ENCODE peak calls at places on chromosomes 12 and 14, in four cellular contexts. One of them, this sample, is unnamed.

GRCh38 chr14:102796661-102797190 is 19.5 kb downstream of the TRAF3 start:
- DNase-seq in lung: no peak
- DNase-seq in A549: no peak
- DNase-seq in effector memory CD4-positive, alpha-beta T cell: no peak
- DNase-seq in this sample: peak

GRCh38 chr12:82874935-82875334 is 188.2 kb downstream of the TMTC2 start:
- DNase-seq in lung: no peak
- DNase-seq in A549: no peak
- DNase-seq in effector memory CD4-positive, alpha-beta T cell: no peak
- DNase-seq in this sample: no peak

GRCh38 chr14:87097021-87097420 is 896.0 kb downstream of the GALC start:
- DNase-seq in lung: no peak
- DNase-seq in A549: no peak
- DNase-seq in effector memory CD4-positive, alpha-beta T cell: no peak
- DNase-seq in this sample: no peak

GRCh38 chr14:100400115-100400514 is 77.0 kb downstream of the SLC25A47 start:
- DNase-seq in lung: no peak
- DNase-seq in A549: no peak
- DNase-seq in effector memory CD4-positive, alpha-beta T cell: no peak
- DNase-seq in this sample: no peak

GRCh38 chr12:113185180-113186032 is at the start of the genes DDX54 and RITA1:
- DNase-seq in lung: peak
- DNase-seq in A549: peak
- DNase-seq in effector memory CD4-positive, alpha-beta T cell: peak
- DNase-seq in this sample: peak

GRCh38 chr14:103574104-103574503 is 11.3 kb downstream of the COA8 start:
- DNase-seq in lung: no peak
- DNase-seq in A549: no peak
- DNase-seq in effector memory CD4-positive, alpha-beta T cell: no peak
- DNase-seq in this sample: no peak

GRCh38 chr14:98008381-98009113 is 1211.4 kb downstream of the VRK1 start:
- DNase-seq in lung: no peak
- DNase-seq in A549: no peak
- DNase-seq in effector memory CD4-positive, alpha-beta T cell: no peak
- DNase-seq in this sample: no peak

GRCh38 chr12:30447061-30447750 is 248.5 kb downstream of the IPO8 start:
- DNase-seq in lung: no peak
- DNase-seq in A549: no peak
- DNase-seq in effector memory CD4-positive, alpha-beta T cell: no peak
- DNase-seq in this sample: no peak

GRCh38 chr12:92059976-92060375 is 85.7 kb downstream of the BTG1 start:
- DNase-seq in lung: no peak
- DNase-seq in A549: no peak
- DNase-seq in effector memory CD4-positive, alpha-beta T cell: no peak
- DNase-seq in this sample: no peak

GRCh38 chr12:24948816-24949722 is at the start of gene BCAT1:
- DNase-seq in lung: peak
- DNase-seq in A549: peak
- DNase-seq in effector memory CD4-positive, alpha-beta T cell: no peak
- DNase-seq in this sample: peak

GRCh38 chr14:96253140-96253539 is 2.9 kb upstream of the BDKRB1 start:
- DNase-seq in lung: no peak
- DNase-seq in A549: peak
- DNase-seq in effector memory CD4-positive, alpha-beta T cell: no peak
- DNase-seq in this sample: no peak

GRCh38 chr12:88816201-88816600 is 235.9 kb upstream of the KITLG start:
- DNase-seq in lung: no peak
- DNase-seq in A549: no peak
- DNase-seq in effector memory CD4-positive, alpha-beta T cell: no peak
- DNase-seq in this sample: no peak

GRCh38 chr12:43988838-43989560 is 153.1 kb downstream of the TMEM117 start:
- DNase-seq in lung: no peak
- DNase-seq in A549: no peak
- DNase-seq in effector memory CD4-positive, alpha-beta T cell: no peak
- DNase-seq in this sample: no peak

GRCh38 chr12:123160801-123161487 is 10.1 kb upstream of the PITPNM2 start:
- DNase-seq in lung: no peak
- DNase-seq in A549: no peak
- DNase-seq in effector memory CD4-positive, alpha-beta T cell: no peak
- DNase-seq in this sample: no peak

GRCh38 chr14:23099212-23099861 is 4.0 kb downstream of the C14orf119 start:
- DNase-seq in lung: no peak
- DNase-seq in A549: no peak
- DNase-seq in effector memory CD4-positive, alpha-beta T cell: no peak
- DNase-seq in this sample: no peak

GRCh38 chr14:100677152-100677924 is 49.4 kb upstream of the DLK1 start:
- DNase-seq in lung: no peak
- DNase-seq in A549: no peak
- DNase-seq in effector memory CD4-positive, alpha-beta T cell: no peak
- DNase-seq in this sample: peak

GRCh38 chr12:89693639-89694202 is 14.9 kb downstream of the ATP2B1 start:
- DNase-seq in lung: no peak
- DNase-seq in A549: no peak
- DNase-seq in effector memory CD4-positive, alpha-beta T cell: no peak
- DNase-seq in this sample: no peak

GRCh38 chr12:113961921-113962710 is 4.0 kb downstream of the RBM19 start:
- DNase-seq in lung: no peak
- DNase-seq in A549: no peak
- DNase-seq in effector memory CD4-positive, alpha-beta T cell: no peak
- DNase-seq in this sample: no peak

GRCh38 chr14:32010561-32011188 is 66.4 kb upstream of the ARHGAP5 start:
- DNase-seq in lung: no peak
- DNase-seq in A549: peak
- DNase-seq in effector memory CD4-positive, alpha-beta T cell: no peak
- DNase-seq in this sample: no peak

GRCh38 chr12:33945438-33945784 is 76.9 kb upstream of the ALG10 start:
- DNase-seq in lung: no peak
- DNase-seq in A549: no peak
- DNase-seq in effector memory CD4-positive, alpha-beta T cell: no peak
- DNase-seq in this sample: no peak

GRCh38 chr14:43411841-43412240 is 1095.2 kb downstream of the FSCB start:
- DNase-seq in lung: no peak
- DNase-seq in A549: no peak
- DNase-seq in effector memory CD4-positive, alpha-beta T cell: no peak
- DNase-seq in this sample: no peak

GRCh38 chr12:107472308-107472707 is 213.3 kb upstream of the PWP1 start:
- DNase-seq in lung: no peak
- DNase-seq in A549: no peak
- DNase-seq in effector memory CD4-positive, alpha-beta T cell: no peak
- DNase-seq in this sample: no peak

GRCh38 chr12:66065623-66066022 is 64.9 kb downstream of the LLPH start:
- DNase-seq in lung: no peak
- DNase-seq in A549: no peak
- DNase-seq in effector memory CD4-positive, alpha-beta T cell: no peak
- DNase-seq in this sample: no peak

GRCh38 chr14:60002819-60003492 is 83.0 kb downstream of the LRRC9 start:
- DNase-seq in lung: no peak
- DNase-seq in A549: no peak
- DNase-seq in effector memory CD4-positive, alpha-beta T cell: no peak
- DNase-seq in this sample: no peak

GRCh38 chr14:102622262-102622885 is 29.9 kb downstream of the RCOR1 start:
- DNase-seq in lung: no peak
- DNase-seq in A549: no peak
- DNase-seq in effector memory CD4-positive, alpha-beta T cell: no peak
- DNase-seq in this sample: peak

GRCh38 chr14:98227000-98227726 is 1044.8 kb downstream of the BCL11B start:
- DNase-seq in lung: no peak
- DNase-seq in A549: no peak
- DNase-seq in effector memory CD4-positive, alpha-beta T cell: no peak
- DNase-seq in this sample: no peak

GRCh38 chr12:43069768-43070221 is 480.2 kb upstream of the PRICKLE1 start:
- DNase-seq in lung: no peak
- DNase-seq in A549: no peak
- DNase-seq in effector memory CD4-positive, alpha-beta T cell: no peak
- DNase-seq in this sample: no peak

GRCh38 chr12:52063081-52063985 is 6.4 kb upstream of the ATG101 start:
- DNase-seq in lung: no peak
- DNase-seq in A549: no peak
- DNase-seq in effector memory CD4-positive, alpha-beta T cell: no peak
- DNase-seq in this sample: no peak

GRCh38 chr12:57718641-57719528 is 19.7 kb downstream of the AGAP2 start:
- DNase-seq in lung: no peak
- DNase-seq in A549: no peak
- DNase-seq in effector memory CD4-positive, alpha-beta T cell: no peak
- DNase-seq in this sample: peak

GRCh38 chr12:131223791-131224567 is 270.3 kb downstream of the ADGRD1 start:
- DNase-seq in lung: no peak
- DNase-seq in A549: no peak
- DNase-seq in effector memory CD4-positive, alpha-beta T cell: no peak
- DNase-seq in this sample: peak

GRCh38 chr12:122064780-122065588 is 13.6 kb upstream of the MLXIP start:
- DNase-seq in lung: no peak
- DNase-seq in A549: no peak
- DNase-seq in effector memory CD4-positive, alpha-beta T cell: no peak
- DNase-seq in this sample: peak

GRCh38 chr12:122062832-122063690 is 15.5 kb upstream of the MLXIP start:
- DNase-seq in lung: no peak
- DNase-seq in A549: peak
- DNase-seq in effector memory CD4-positive, alpha-beta T cell: no peak
- DNase-seq in this sample: peak

GRCh38 chr12:122063691-122064033 is 14.9 kb upstream of the MLXIP start:
- DNase-seq in lung: no peak
- DNase-seq in A549: no peak
- DNase-seq in effector memory CD4-positive, alpha-beta T cell: no peak
- DNase-seq in this sample: no peak

GRCh38 chr12:122061253-122061652 is 17.3 kb upstream of the MLXIP start:
- DNase-seq in lung: no peak
- DNase-seq in A549: no peak
- DNase-seq in effector memory CD4-positive, alpha-beta T cell: no peak
- DNase-seq in this sample: peak

GRCh38 chr12:122064034-122064777 is 14.3 kb upstream of the MLXIP start:
- DNase-seq in lung: peak
- DNase-seq in A549: peak
- DNase-seq in effector memory CD4-positive, alpha-beta T cell: no peak
- DNase-seq in this sample: peak
- H3K4me3 ChIP-seq in lung: no peak
- H3K4me3 ChIP-seq in A549: no peak
- H3K4me3 ChIP-seq in effector memory CD4-positive, alpha-beta T cell: no peak
- H3K4me3 ChIP-seq in this sample: peak

DNA sequence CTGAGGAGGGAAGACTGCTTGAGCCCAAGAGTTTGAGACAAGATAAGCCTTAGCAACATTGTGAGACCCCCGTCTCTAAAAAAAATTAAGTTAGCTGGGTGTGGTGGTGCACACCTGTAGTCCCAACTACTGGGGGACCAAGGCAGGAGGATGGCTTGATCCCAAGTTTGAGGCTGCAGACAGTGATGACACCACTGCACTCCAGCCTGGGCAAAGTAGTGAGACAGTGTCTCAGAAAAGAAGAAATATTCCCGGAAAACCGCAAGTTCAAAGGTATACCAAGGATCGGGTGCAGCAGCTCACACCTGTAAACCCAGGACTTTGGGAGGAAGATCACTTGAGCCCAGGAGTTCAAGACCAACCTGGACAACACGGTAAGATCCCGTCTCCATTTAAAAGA is 5.8 kb downstream of the PTGES3 start:
- DNase-seq in lung: no peak
- DNase-seq in A549: no peak
- DNase-seq in effector memory CD4-positive, alpha-beta T cell: no peak
- DNase-seq in this sample: no peak
- H3K4me3 ChIP-seq in lung: no peak
- H3K4me3 ChIP-seq in A549: no peak
- H3K4me3 ChIP-seq in effector memory CD4-positive, alpha-beta T cell: no peak
- H3K4me3 ChIP-seq in this sample: no peak

GRCh38 chr12:49672351-49673181 is 34.6 kb downstream of the FMNL3 start:
- DNase-seq in lung: no peak
- DNase-seq in A549: no peak
- DNase-seq in effector memory CD4-positive, alpha-beta T cell: no peak
- DNase-seq in this sample: no peak
- H3K4me3 ChIP-seq in lung: no peak
- H3K4me3 ChIP-seq in A549: no peak
- H3K4me3 ChIP-seq in effector memory CD4-positive, alpha-beta T cell: no peak
- H3K4me3 ChIP-seq in this sample: no peak

DNA sequence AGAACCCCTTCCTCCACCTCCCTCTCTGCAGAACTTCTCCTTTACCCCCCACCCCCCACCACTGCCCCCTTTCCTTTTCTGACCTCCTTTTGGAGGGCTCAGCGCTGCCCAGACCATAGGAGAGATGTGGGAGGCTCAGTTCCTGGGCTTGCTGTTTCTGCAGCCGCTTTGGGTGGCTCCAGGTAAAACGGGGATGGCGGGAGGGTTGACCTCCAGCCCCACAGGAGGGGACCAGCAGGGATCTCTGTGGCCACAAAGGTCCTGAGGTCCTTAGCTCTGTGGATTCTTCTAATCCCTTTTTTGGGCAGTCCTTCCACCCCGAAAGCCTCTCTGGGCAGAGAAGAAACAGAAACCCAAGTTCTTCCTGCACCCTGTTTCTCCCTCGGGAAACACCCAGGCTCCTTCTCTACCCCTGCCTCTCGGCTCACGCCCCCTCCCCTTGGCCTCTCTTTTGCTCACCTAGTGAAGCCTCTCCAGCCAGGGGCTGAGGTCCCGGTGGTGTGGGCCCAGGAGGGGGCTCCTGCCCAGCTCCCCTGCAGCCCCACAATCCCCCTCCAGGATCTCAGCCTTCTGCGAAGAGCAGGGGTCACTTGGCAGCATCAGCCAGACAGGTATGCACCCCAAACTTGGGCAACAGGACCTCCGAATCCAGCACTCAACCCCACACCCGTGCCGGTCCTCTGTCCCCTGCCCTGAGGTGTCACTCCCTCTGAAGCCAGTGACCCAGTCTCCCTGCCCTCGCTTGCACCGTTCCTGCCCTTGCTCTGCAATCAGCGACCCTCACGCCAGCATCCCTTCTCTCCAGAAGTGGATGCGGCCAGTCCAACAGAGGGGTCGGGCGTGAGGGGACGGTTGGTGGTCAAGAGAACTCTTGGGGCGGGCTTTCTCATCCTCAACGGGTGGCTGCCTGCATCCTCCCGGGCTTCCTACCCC is 675 bp downstream of the LAG3 start:
- DNase-seq in lung: no peak
- DNase-seq in A549: no peak
- DNase-seq in effector memory CD4-positive, alpha-beta T cell: no peak
- DNase-seq in this sample: peak
- H3K4me3 ChIP-seq in lung: no peak
- H3K4me3 ChIP-seq in A549: no peak
- H3K4me3 ChIP-seq in effector memory CD4-positive, alpha-beta T cell: peak
- H3K4me3 ChIP-seq in this sample: peak

DNA sequence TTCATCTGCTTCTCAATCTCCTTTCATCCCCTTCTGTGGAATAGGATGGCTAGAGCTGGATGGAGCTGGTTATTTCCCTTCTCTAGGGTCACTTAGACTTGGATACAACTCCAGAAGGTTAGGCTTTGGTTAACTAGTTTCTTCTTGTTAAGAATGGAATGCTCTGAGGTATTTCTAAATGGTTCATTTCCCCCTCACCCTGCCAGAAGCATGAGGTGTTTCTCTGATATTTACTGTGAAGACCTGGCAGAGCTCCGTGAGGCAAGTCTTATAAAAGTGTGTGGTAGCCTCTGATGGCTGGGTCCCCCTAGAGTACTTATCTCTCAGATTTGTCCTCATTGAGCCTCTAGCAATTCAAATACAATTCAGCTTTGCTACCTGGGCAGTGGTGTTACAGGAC is 207.9 kb downstream of the SLC16A7 start:
- DNase-seq in lung: no peak
- DNase-seq in A549: no peak
- DNase-seq in effector memory CD4-positive, alpha-beta T cell: no peak
- DNase-seq in this sample: no peak
- H3K4me3 ChIP-seq in lung: no peak
- H3K4me3 ChIP-seq in A549: no peak
- H3K4me3 ChIP-seq in effector memory CD4-positive, alpha-beta T cell: no peak
- H3K4me3 ChIP-seq in this sample: no peak

This sample was measured in H7.